ENCODE peak calls at places on chromosomes 6 and 20, in ten cellular contexts. A, O, W, D, U, B, F, X, E and C are unnamed samples.

GRCh38 chr20:57265649-57266250 is 691 bp downstream of the BMP7 start:
- DNase-seq in D (no peak), E (no peak), B (no peak), F (no peak), O (no peak), X (no peak), A (no peak), W (no peak), U (no peak), C (no peak)

GRCh38 chr6:14040042-14040441 is 77.5 kb upstream of the CD83 start:
- DNase-seq in B (no peak), U (no peak), D (no peak), X (no peak), F (no peak), E (no peak), A (no peak), W (no peak), O (no peak), C (no peak)

GRCh38 chr6:33183071-33183683 is 9.1 kb downstream of the COL11A2 start:
- DNase-seq in D (no peak), X (no peak), U (no peak), E (no peak), F (no peak), W (no peak), A (no peak), B (no peak), O (no peak), C (no peak)

GRCh38 chr6:80537321-80537972 is 431.0 kb downstream of the BCKDHB start:
- DNase-seq in O (no peak), U (no peak), F (no peak), A (no peak), B (no peak), D (no peak), X (no peak), W (no peak), E (no peak), C (no peak)

GRCh38 chr6:25054469-25054868 is 118.7 kb upstream of the RIPOR2 start:
- DNase-seq in F (no peak), A (no peak), E (peak; percentile 30), W (no peak), O (no peak), X (no peak), U (no peak), D (no peak), B (no peak), C (no peak)

GRCh38 chr6:149318581-149319286 is 1.2 kb downstream of the TAB2 start:
- DNase-seq in U (no peak), E (no peak), X (peak; percentile 45), A (no peak), D (no peak), B (no peak), F (peak; percentile 35), O (no peak), W (no peak), C (no peak)

GRCh38 chr6:41576667-41577066 is 30.5 kb downstream of the FOXP4 start:
- DNase-seq in B (no peak), W (no peak), X (no peak), A (no peak), E (no peak), U (no peak), F (no peak), D (no peak), O (no peak), C (no peak)

GRCh38 chr20:46230811-46231282 is 77.5 kb downstream of the CDH22 start:
- DNase-seq in O (no peak), A (no peak), X (peak; percentile 47), U (no peak), B (peak; percentile 78), D (no peak), F (no peak), W (no peak), E (peak; percentile 47), C (no peak)